ENCODE peak calls at places on chromosomes 11 and 22, in five cellular contexts. One of them, this sample, is unnamed. For H3K9me3, the result is how much of the 10 kb centered on the place peaks cover.

GRCh38 chr11:20374746-20375305 is 11.3 kb downstream of the HTATIP2 start:
- DNase-seq in CD8-positive, alpha-beta T cell: no peak
- DNase-seq in tibial nerve: no peak
- DNase-seq in effector memory CD4-positive, alpha-beta T cell: no peak
- DNase-seq in aorta: no peak
- DNase-seq in this sample: no peak

GRCh38 chr11:9573775-9574555 is 495 bp downstream of the WEE1 start:
- DNase-seq in effector memory CD4-positive, alpha-beta T cell: no peak
- DNase-seq in aorta: no peak
- DNase-seq in tibial nerve: no peak
- DNase-seq in CD8-positive, alpha-beta T cell: no peak
- DNase-seq in this sample: peak

GRCh38 chr11:116887909-116888556 is 50.6 kb upstream of the APOA1 start:
- DNase-seq in CD8-positive, alpha-beta T cell: no peak
- DNase-seq in tibial nerve: no peak
- DNase-seq in aorta: no peak
- DNase-seq in effector memory CD4-positive, alpha-beta T cell: no peak
- DNase-seq in this sample: no peak

GRCh38 chr11:68549789-68550484 is 89.4 kb downstream of the PPP6R3 start:
- DNase-seq in effector memory CD4-positive, alpha-beta T cell: no peak
- DNase-seq in aorta: no peak
- DNase-seq in tibial nerve: no peak
- DNase-seq in CD8-positive, alpha-beta T cell: no peak
- DNase-seq in this sample: no peak

GRCh38 chr11:75014129-75014528 is 25.4 kb downstream of the NEU3 start:
- DNase-seq in effector memory CD4-positive, alpha-beta T cell: no peak
- DNase-seq in aorta: no peak
- DNase-seq in CD8-positive, alpha-beta T cell: no peak
- DNase-seq in tibial nerve: no peak
- DNase-seq in this sample: no peak

GRCh38 chr11:96015911-96016565 is 92.1 kb upstream of the MTMR2 start:
- DNase-seq in effector memory CD4-positive, alpha-beta T cell: peak
- DNase-seq in CD8-positive, alpha-beta T cell: no peak
- DNase-seq in tibial nerve: no peak
- DNase-seq in aorta: no peak
- DNase-seq in this sample: no peak

GRCh38 chr11:119116601-119117000 is 4.8 kb upstream of the HINFP start:
- DNase-seq in tibial nerve: no peak
- DNase-seq in aorta: no peak
- DNase-seq in effector memory CD4-positive, alpha-beta T cell: no peak
- DNase-seq in CD8-positive, alpha-beta T cell: no peak
- DNase-seq in this sample: no peak

GRCh38 chr22:23553922-23554870 is 25.9 kb downstream of the IGLL1 start:
- DNase-seq in CD8-positive, alpha-beta T cell: no peak
- DNase-seq in effector memory CD4-positive, alpha-beta T cell: no peak
- DNase-seq in aorta: no peak
- DNase-seq in tibial nerve: no peak
- DNase-seq in this sample: no peak

GRCh38 chr22:27993201-27993635 is 74.2 kb upstream of the PITPNB start:
- DNase-seq in tibial nerve: no peak
- DNase-seq in CD8-positive, alpha-beta T cell: no peak
- DNase-seq in aorta: no peak
- DNase-seq in effector memory CD4-positive, alpha-beta T cell: no peak
- DNase-seq in this sample: no peak

GRCh38 chr22:29205598-29206371 is at the start of gene EMID1:
- DNase-seq in aorta: no peak
- DNase-seq in tibial nerve: no peak
- DNase-seq in effector memory CD4-positive, alpha-beta T cell: peak
- DNase-seq in CD8-positive, alpha-beta T cell: no peak
- DNase-seq in this sample: no peak

GRCh38 chr11:86869531-86869930 is 69.2 kb downstream of the PRSS23 start:
- DNase-seq in aorta: no peak
- DNase-seq in CD8-positive, alpha-beta T cell: no peak
- DNase-seq in effector memory CD4-positive, alpha-beta T cell: no peak
- DNase-seq in tibial nerve: no peak
- DNase-seq in this sample: no peak

GRCh38 chr11:33344611-33345010 is 87.4 kb downstream of the HIPK3 start:
- DNase-seq in tibial nerve: no peak
- DNase-seq in effector memory CD4-positive, alpha-beta T cell: no peak
- DNase-seq in aorta: no peak
- DNase-seq in CD8-positive, alpha-beta T cell: no peak
- DNase-seq in this sample: no peak

GRCh38 chr11:109597336-109597735 is 175.3 kb downstream of the C11orf87 start:
- DNase-seq in CD8-positive, alpha-beta T cell: no peak
- DNase-seq in tibial nerve: no peak
- DNase-seq in effector memory CD4-positive, alpha-beta T cell: no peak
- DNase-seq in aorta: no peak
- DNase-seq in this sample: no peak

GRCh38 chr22:46068176-46068907 is 82.0 kb upstream of the PPARA start:
- DNase-seq in CD8-positive, alpha-beta T cell: no peak
- DNase-seq in aorta: no peak
- DNase-seq in effector memory CD4-positive, alpha-beta T cell: no peak
- DNase-seq in tibial nerve: no peak
- DNase-seq in this sample: no peak

GRCh38 chr11:120226242-120226641 is 13.7 kb upstream of the POU2F3 start:
- DNase-seq in aorta: no peak
- DNase-seq in CD8-positive, alpha-beta T cell: no peak
- DNase-seq in effector memory CD4-positive, alpha-beta T cell: no peak
- DNase-seq in tibial nerve: no peak
- DNase-seq in this sample: no peak

DNA sequence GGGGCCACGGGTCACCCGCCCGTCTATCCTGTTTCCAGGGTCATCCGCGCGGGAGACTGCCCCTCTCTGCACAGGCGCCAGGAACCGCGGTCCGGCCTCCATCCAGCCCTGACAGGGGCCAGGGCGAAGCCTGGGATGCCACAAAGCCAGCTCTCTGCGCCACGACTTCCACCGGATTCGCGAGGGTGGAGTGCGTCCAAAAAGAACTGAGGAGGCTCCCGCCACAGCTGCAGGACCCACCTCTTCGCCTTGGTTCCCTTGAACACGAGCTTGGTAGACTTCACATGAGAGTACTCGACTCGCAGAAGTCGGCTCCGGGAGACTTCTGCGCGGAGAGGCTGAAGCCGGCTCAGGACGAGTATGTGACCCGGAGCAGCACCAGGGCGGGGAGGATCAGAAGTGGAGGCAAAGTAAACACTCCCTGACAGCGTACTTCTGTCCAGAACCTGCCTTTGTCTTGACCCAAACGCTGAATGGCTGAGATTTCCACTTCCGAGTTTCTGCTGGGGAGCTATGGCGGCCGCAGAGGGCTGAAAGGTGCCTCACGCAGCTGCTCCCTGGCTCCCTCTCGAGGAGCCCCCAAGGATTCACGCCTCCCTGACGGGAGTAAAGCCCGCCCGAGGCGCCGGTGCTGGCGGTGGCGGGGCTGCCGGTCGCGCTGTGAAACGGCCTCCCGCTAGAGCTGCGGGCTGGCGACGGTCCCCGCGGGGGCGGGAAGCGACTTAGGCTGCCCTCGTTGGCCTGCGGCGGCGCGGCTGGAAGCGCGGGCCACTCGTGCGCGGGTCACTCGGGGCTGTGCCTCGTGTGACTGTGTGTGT is 4566.7 kb upstream of the OR11H1 start:
- DNase-seq in aorta: peak
- DNase-seq in tibial nerve: no peak
- DNase-seq in CD8-positive, alpha-beta T cell: no peak
- DNase-seq in effector memory CD4-positive, alpha-beta T cell: no peak
- DNase-seq in this sample: no peak
- H3K9me3 ChIP-seq in aorta: under half
- H3K9me3 ChIP-seq in tibial nerve: under half
- H3K9me3 ChIP-seq in CD8-positive, alpha-beta T cell: under half
- H3K9me3 ChIP-seq in effector memory CD4-positive, alpha-beta T cell: under half
- H3K9me3 ChIP-seq in this sample: under half

GRCh38 chr11:64742940-64743590 is 877 bp downstream of the RASGRP2 start:
- DNase-seq in CD8-positive, alpha-beta T cell: peak
- DNase-seq in aorta: peak
- DNase-seq in effector memory CD4-positive, alpha-beta T cell: peak
- DNase-seq in tibial nerve: peak
- DNase-seq in this sample: peak
- H3K4me3 ChIP-seq in CD8-positive, alpha-beta T cell: peak
- H3K4me3 ChIP-seq in aorta: peak
- H3K4me3 ChIP-seq in effector memory CD4-positive, alpha-beta T cell: peak
- H3K4me3 ChIP-seq in tibial nerve: peak
- H3K4me3 ChIP-seq in this sample: peak

DNA sequence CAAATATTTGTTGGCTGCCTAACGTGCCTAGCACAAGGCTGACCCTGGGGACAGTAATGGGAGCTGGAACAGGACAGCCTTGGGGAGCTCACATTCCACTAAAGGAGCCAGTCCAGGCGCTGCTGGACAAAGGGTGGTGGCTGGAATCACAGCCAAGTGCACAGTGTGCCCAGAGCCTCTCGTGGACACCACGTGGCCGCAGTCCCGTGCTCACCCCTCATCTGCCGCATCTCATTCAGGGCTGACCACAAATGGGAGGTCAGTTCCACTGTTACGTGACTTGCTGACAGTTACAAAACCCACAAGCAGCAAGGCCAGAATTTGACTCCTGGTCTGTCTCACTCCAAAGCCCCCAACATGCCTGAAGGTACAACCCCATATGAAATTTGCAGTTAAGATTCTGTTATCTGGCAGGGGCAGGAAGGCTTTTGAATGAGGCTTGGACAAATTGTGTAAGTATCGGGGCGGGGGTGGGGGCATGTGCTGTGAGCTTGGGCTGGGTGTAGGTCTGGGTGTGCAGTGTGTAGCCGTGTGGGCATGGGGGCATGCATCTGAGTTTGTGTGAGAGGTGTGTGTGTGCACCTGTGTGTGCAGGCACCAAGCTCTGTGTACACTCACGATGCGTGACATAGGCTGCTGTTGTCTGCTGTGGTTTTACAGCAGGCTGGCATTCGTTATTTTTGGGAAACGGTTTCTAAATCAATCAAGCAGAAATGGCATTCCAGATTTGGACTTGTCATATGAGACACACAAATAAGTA is 301.7 kb downstream of the BRD1 start:
- DNase-seq in tibial nerve: no peak
- DNase-seq in effector memory CD4-positive, alpha-beta T cell: no peak
- DNase-seq in aorta: no peak
- DNase-seq in CD8-positive, alpha-beta T cell: no peak
- DNase-seq in this sample: no peak
- H3K9me3 ChIP-seq in tibial nerve: under half
- H3K9me3 ChIP-seq in effector memory CD4-positive, alpha-beta T cell: under half
- H3K9me3 ChIP-seq in aorta: under half
- H3K9me3 ChIP-seq in CD8-positive, alpha-beta T cell: under half
- H3K9me3 ChIP-seq in this sample: under half

GRCh38 chr11:108177570-108177969 is 44.9 kb downstream of the NPAT start:
- DNase-seq in aorta: no peak
- DNase-seq in tibial nerve: no peak
- DNase-seq in CD8-positive, alpha-beta T cell: no peak
- DNase-seq in effector memory CD4-positive, alpha-beta T cell: no peak
- DNase-seq in this sample: no peak
- H3K4me3 ChIP-seq in aorta: no peak
- H3K4me3 ChIP-seq in tibial nerve: no peak
- H3K4me3 ChIP-seq in CD8-positive, alpha-beta T cell: no peak
- H3K4me3 ChIP-seq in effector memory CD4-positive, alpha-beta T cell: no peak
- H3K4me3 ChIP-seq in this sample: no peak

GRCh38 chr22:50705851-50706351 is 32.1 kb upstream of the ACR start:
- DNase-seq in aorta: peak
- DNase-seq in CD8-positive, alpha-beta T cell: no peak
- DNase-seq in tibial nerve: no peak
- DNase-seq in effector memory CD4-positive, alpha-beta T cell: no peak
- DNase-seq in this sample: no peak
- H3K9me3 ChIP-seq in aorta: under half
- H3K9me3 ChIP-seq in CD8-positive, alpha-beta T cell: under half
- H3K9me3 ChIP-seq in tibial nerve: under half
- H3K9me3 ChIP-seq in effector memory CD4-positive, alpha-beta T cell: under half
- H3K9me3 ChIP-seq in this sample: under half

This sample was measured in lung.